ENCODE peak calls at places on chromosomes 5 and 9, in six cellular contexts. Q is NB4, T is activated B cell treated with CpG ODN at 0.5 μM for 24 hours, Y is AG10803, F is GM06990, I is uterus. X is an unnamed sample.
A peak's percentile ranks its signal among the peaks of the same experiment; 100 is the strongest.

GRCh38 chr5:67989457-67989856 is 226.1 kb upstream of the PIK3R1 start:
- DNase-seq in Y (peak; percentile 49), T (no peak), I (no peak), F (no peak), Q (no peak), X (no peak)

GRCh38 chr5:57277085-57277484 is 103.2 kb downstream of the GPBP1 start:
- DNase-seq in Q (peak; percentile 26), F (no peak), Y (peak; percentile 23), T (no peak), I (no peak), X (no peak)

GRCh38 chr9:1804128-1804865 is 210.8 kb upstream of the SMARCA2 start:
- DNase-seq in I (no peak), T (no peak), F (no peak), Q (peak; percentile 33), Y (no peak), X (no peak)

GRCh38 chr5:79938468-79938867 is 52.6 kb downstream of the MTX3 start:
- DNase-seq in I (no peak), Q (no peak), Y (no peak), F (no peak), T (no peak), X (no peak)

GRCh38 chr9:105187781-105188180 is 56.7 kb upstream of the SLC44A1 start:
- DNase-seq in Y (peak; percentile 90), I (no peak), F (no peak), Q (peak; percentile 67), T (no peak), X (no peak)

GRCh38 chr9:78552802-78553201 is 255.9 kb downstream of the PSAT1 start:
- DNase-seq in F (no peak), I (no peak), Q (no peak), Y (no peak), T (no peak), X (no peak)

GRCh38 chr5:145775893-145776444 is 59.2 kb downstream of the PRELID2 start:
- DNase-seq in I (no peak), Q (peak; percentile 33), T (no peak), Y (peak; percentile 84), F (no peak), X (no peak)

GRCh38 chr9:1050125-1050895 is at the start of gene DMRT2:
- DNase-seq in Q (peak; percentile 98), F (peak; percentile 52), T (no peak), Y (peak; percentile 72), I (peak; percentile 70), X (no peak)

GRCh38 chr5:96687812-96688453 is 25.8 kb downstream of the CAST start:
- DNase-seq in Q (peak; percentile 58), Y (peak; percentile 55), I (no peak), T (no peak), F (peak; percentile 15), X (no peak)

GRCh38 chr5:73901455-73901854 is 275.5 kb downstream of the ARHGEF28 start:
- DNase-seq in T (no peak), Q (peak; percentile 6), Y (no peak), I (no peak), F (no peak), X (no peak)

GRCh38 chr5:61802456-61802855 is 470.4 kb downstream of the ZSWIM6 start:
- DNase-seq in I (no peak), T (no peak), Q (no peak), F (no peak), Y (no peak), X (no peak)

GRCh38 chr5:112923148-112923917 is 1.3 kb upstream of the REEP5 start:
- DNase-seq in Q (peak; percentile 83), I (no peak), Y (no peak), F (peak; percentile 61), T (peak; percentile 34), X (peak; percentile 58)

GRCh38 chr9:21030389-21031035 is 928 bp downstream of the HACD4 start:
- DNase-seq in T (no peak), Q (peak; percentile 90), I (no peak), F (peak; percentile 26), Y (peak; percentile 72), X (no peak)

GRCh38 chr9:115340314-115340713 is 222.4 kb upstream of the TNC start:
- DNase-seq in F (no peak), T (no peak), Y (no peak), Q (no peak), I (no peak), X (no peak)

GRCh38 chr5:1726956-1727355 is 72.7 kb downstream of the MRPL36 start:
- DNase-seq in F (no peak), I (no peak), Q (no peak), T (no peak), Y (no peak), X (no peak)

GRCh38 chr9:111037744-111038335 is 430 bp downstream of the LPAR1 start:
- DNase-seq in Q (no peak), T (no peak), I (no peak), Y (peak; percentile 40), F (peak; percentile 83), X (peak; percentile 46)

GRCh38 chr5:94113087-94113486 is 371.7 kb upstream of the POU5F2 start:
- DNase-seq in I (no peak), T (no peak), F (no peak), Y (no peak), Q (no peak), X (no peak)

GRCh38 chr5:122056913-122057312 is 21.1 kb downstream of the LOX start:
- DNase-seq in Y (peak; percentile 49), T (no peak), I (no peak), Q (no peak), F (no peak), X (no peak)

GRCh38 chr5:3121813-3122212 is 370.3 kb upstream of the IRX2 start:
- DNase-seq in T (no peak), I (no peak), F (no peak), Y (no peak), Q (no peak), X (no peak)

GRCh38 chr5:153641183-153641688 is 150.8 kb downstream of the GRIA1 start:
- DNase-seq in T (no peak), F (no peak), Q (no peak), I (no peak), Y (peak; percentile 27), X (no peak)

GRCh38 chr5:53476531-53477480 is 3.6 kb upstream of the FST start:
- DNase-seq in I (no peak), Y (no peak), Q (no peak), F (no peak), T (no peak), X (no peak)

GRCh38 chr5:23013395-23013994 is 160.4 kb upstream of the CDH12 start:
- DNase-seq in Y (no peak), I (no peak), F (no peak), T (no peak), Q (no peak), X (no peak)

GRCh38 chr9:9574080-9574479 is 1038.7 kb downstream of the PTPRD start:
- DNase-seq in T (no peak), F (no peak), Y (no peak), Q (no peak), I (no peak), X (no peak)

GRCh38 chr5:1016476-1016875 is 7.9 kb downstream of the NKD2 start:
- DNase-seq in F (no peak), I (no peak), Y (no peak), T (no peak), Q (no peak), X (no peak)

GRCh38 chr5:142080248-142080647 is 28.3 kb upstream of the NDFIP1 start:
- DNase-seq in Y (no peak), Q (no peak), F (no peak), I (no peak), T (no peak), X (no peak)

GRCh38 chr9:75414367-75415160 is 326.2 kb downstream of the OSTF1 start:
- DNase-seq in T (no peak), Q (no peak), F (no peak), Y (no peak), I (no peak), X (no peak)
- TF ChIP-seq CTCF in T (no peak), Q (no peak), F (no peak), Y (no peak), I (no peak), X (no peak)

DNA sequence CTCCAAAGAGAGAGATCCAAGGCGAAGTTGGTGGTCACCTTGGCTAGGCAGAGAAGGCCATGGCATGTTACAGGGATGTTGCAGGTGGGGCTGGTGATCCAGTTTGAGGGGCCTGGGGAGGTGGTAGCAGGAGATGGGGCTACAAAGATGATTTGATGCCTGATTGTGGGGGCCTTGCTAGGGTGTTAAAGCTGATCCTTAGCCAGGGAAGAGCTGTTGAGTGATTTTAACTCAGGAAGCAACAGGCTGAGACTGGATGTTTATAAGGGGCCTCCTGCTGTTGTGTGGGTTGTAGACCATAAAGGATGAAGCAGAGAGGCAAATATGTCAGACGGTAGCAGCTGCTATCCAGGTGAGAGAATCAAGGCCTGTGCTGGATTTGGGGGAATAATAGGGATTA is 19.0 kb upstream of the SMAD5 start:
- DNase-seq in I (no peak), F (no peak), T (no peak), Y (no peak), Q (no peak), X (no peak)
- TF ChIP-seq CTCF in I (no peak), F (no peak), T (no peak), Y (no peak), Q (no peak), X (no peak)

GRCh38 chr9:121700165-121700830 is 48.9 kb downstream of the DAB2IP start:
- DNase-seq in T (peak; percentile 17), I (peak; percentile 68), Y (peak; percentile 53), Q (peak; percentile 42), F (no peak), X (no peak)

GRCh38 chr9:121700831-121701419 is 49.5 kb downstream of the DAB2IP start:
- DNase-seq in F (no peak), Y (no peak), I (no peak), T (no peak), Q (peak; percentile 38), X (no peak)

GRCh38 chr9:121704281-121704680 is 52.8 kb downstream of the DAB2IP start:
- DNase-seq in I (no peak), T (no peak), F (no peak), Y (no peak), Q (no peak), X (no peak)

GRCh38 chr9:121701736-121702261 is 50.4 kb downstream of the DAB2IP start:
- DNase-seq in Q (no peak), T (no peak), Y (no peak), F (no peak), I (no peak), X (no peak)

GRCh38 chr9:121703014-121703734 is 51.7 kb downstream of the DAB2IP start:
- DNase-seq in F (no peak), Y (no peak), Q (no peak), T (no peak), I (no peak), X (no peak)
- TF ChIP-seq CTCF in F (peak; percentile 8), Y (peak; percentile 7), Q (peak; percentile 19), T (no peak), I (no peak), X (no peak)

GRCh38 chr5:123546657-123547056 is 34.7 kb downstream of the CSNK1G3 start:
- DNase-seq in F (no peak), Y (no peak), Q (no peak), I (no peak), T (no peak), X (no peak)

GRCh38 chr5:123549256-123549904 is 37.4 kb downstream of the CSNK1G3 start:
- DNase-seq in F (peak; percentile 64), Q (peak; percentile 27), T (peak; percentile 42), Y (no peak), I (no peak), X (no peak)

GRCh38 chr5:123540534-123540933 is 28.6 kb downstream of the CSNK1G3 start:
- DNase-seq in I (no peak), F (no peak), T (no peak), Q (no peak), Y (no peak), X (no peak)

GRCh38 chr5:123543438-123543837 is 31.5 kb downstream of the CSNK1G3 start:
- DNase-seq in F (no peak), Y (no peak), T (no peak), I (no peak), Q (no peak), X (no peak)

GRCh38 chr5:123545506-123545905 is 33.5 kb downstream of the CSNK1G3 start:
- DNase-seq in F (no peak), I (no peak), Y (peak; percentile 27), Q (peak; percentile 27), T (no peak), X (no peak)
- TF ChIP-seq CTCF in F (peak; percentile 20), I (no peak), Y (peak; percentile 57), Q (no peak), T (no peak), X (peak; percentile 60)